ENCODE peak calls at places on chromosomes 12 and 14, in seven cellular contexts. A is A549, D is spleen, B is sigmoid colon, L is IMR-90, N is K562, J is transverse colon. S is an unnamed sample. For H3K4me1, the result is how much of the 10 kb centered on the place peaks cover.

GRCh38 chr12:77151030-77151429 is 85.7 kb upstream of the E2F7 start:
- DNase-seq in J (no peak), L (no peak), B (no peak), A (no peak), D (no peak), N (no peak), S (no peak)

GRCh38 chr14:67951529-67952120 is 132.0 kb downstream of the RAD51B start:
- DNase-seq in L (peak), B (no peak), N (no peak), A (no peak), D (no peak), J (no peak), S (no peak)

GRCh38 chr12:25482637-25483036 is 70.4 kb downstream of the LMNTD1 start:
- DNase-seq in B (no peak), D (no peak), N (no peak), A (no peak), J (no peak), L (no peak), S (no peak)

GRCh38 chr14:75399819-75400678 is 27.8 kb upstream of the JDP2 start:
- DNase-seq in L (no peak), B (peak), A (peak), N (no peak), J (peak), D (peak), S (peak)

GRCh38 chr12:42779186-42779859 is 189.8 kb upstream of the PRICKLE1 start:
- DNase-seq in J (no peak), L (peak), D (no peak), N (no peak), A (no peak), B (no peak), S (no peak)

GRCh38 chr12:53572134-53572758 is 53.9 kb downstream of the ATF7 start:
- DNase-seq in D (no peak), L (no peak), A (no peak), J (no peak), N (no peak), B (no peak), S (no peak)

GRCh38 chr12:122394626-122395194 is 27.8 kb downstream of the CLIP1 start:
- DNase-seq in D (no peak), L (no peak), A (no peak), B (no peak), J (no peak), N (no peak), S (peak)

GRCh38 chr12:128116537-128116936 is 150.4 kb upstream of the TMEM132C start:
- DNase-seq in L (no peak), A (no peak), N (no peak), B (no peak), J (no peak), D (no peak), S (no peak)

GRCh38 chr14:92408186-92408585 is 85.2 kb downstream of the SLC24A4 start:
- DNase-seq in A (no peak), B (no peak), D (no peak), N (no peak), L (peak), J (no peak), S (no peak)

GRCh38 chr12:13537623-13538022 is 341.1 kb downstream of the EMP1 start:
- DNase-seq in B (no peak), D (no peak), J (no peak), A (no peak), L (no peak), N (no peak), S (no peak)

GRCh38 chr12:121825041-121825523 is 21.3 kb downstream of the SETD1B start:
- DNase-seq in A (no peak), B (peak), L (no peak), D (no peak), N (no peak), J (no peak), S (no peak)

GRCh38 chr14:101120636-101121398 is 217.3 kb upstream of the RTL1 start:
- DNase-seq in J (peak), L (no peak), N (no peak), B (peak), A (no peak), D (peak), S (no peak)

GRCh38 chr12:78164154-78164553 is 333.5 kb downstream of the NAV3 start:
- DNase-seq in B (no peak), J (no peak), L (no peak), D (no peak), A (no peak), N (no peak), S (no peak)

GRCh38 chr12:31687101-31687527 is 27.6 kb downstream of the ETFBKMT start:
- DNase-seq in N (no peak), B (no peak), A (no peak), J (no peak), L (no peak), D (peak), S (no peak)

GRCh38 chr12:57101892-57102695 is 9.1 kb downstream of the STAT6 start:
- DNase-seq in L (peak), D (no peak), A (peak), N (peak), B (no peak), J (peak), S (peak)

GRCh38 chr12:75665216-75665615 is 153.8 kb upstream of the KRR1 start:
- DNase-seq in D (no peak), L (no peak), A (no peak), B (no peak), N (no peak), J (no peak), S (no peak)

GRCh38 chr12:52873513-52873831 is 24.7 kb upstream of the KRT78 start:
- DNase-seq in J (no peak), B (no peak), D (no peak), L (no peak), A (no peak), N (no peak), S (peak)

GRCh38 chr12:91224411-91224810 is 41.8 kb upstream of the DCN start:
- DNase-seq in N (no peak), J (no peak), L (no peak), D (no peak), A (no peak), B (no peak), S (no peak)

GRCh38 chr14:72845675-72846074 is 48.2 kb downstream of the DPF3 start:
- DNase-seq in B (no peak), J (no peak), N (no peak), D (no peak), L (no peak), A (no peak), S (no peak)

GRCh38 chr12:88998421-88998820 is 353.9 kb downstream of the DUSP6 start:
- DNase-seq in A (no peak), L (peak), D (no peak), N (no peak), J (no peak), B (no peak), S (no peak)

GRCh38 chr14:51095854-51096823 is 1.2 kb upstream of the TRIM9 start:
- DNase-seq in A (peak), D (no peak), B (peak), L (peak), J (peak), N (no peak), S (peak)

GRCh38 chr14:93076755-93077154 is 39.0 kb downstream of the ITPK1 start:
- DNase-seq in N (no peak), L (no peak), D (no peak), J (no peak), B (no peak), A (no peak), S (no peak)

GRCh38 chr12:80837342-80837978 is 100.3 kb downstream of the LIN7A start:
- DNase-seq in B (no peak), A (peak), N (no peak), J (no peak), L (peak), D (no peak), S (no peak)

GRCh38 chr14:92922155-92922735 is 705 bp upstream of the CHGA start:
- DNase-seq in N (no peak), L (no peak), A (no peak), B (no peak), J (no peak), D (no peak), S (no peak)

GRCh38 chr12:52247622-52248540 is 14.8 kb downstream of the KRT7 start:
- DNase-seq in B (peak), A (no peak), D (no peak), J (no peak), N (no peak), L (no peak), S (peak)

GRCh38 chr12:124764451-124764850 is 99.2 kb downstream of the SCARB1 start:
- DNase-seq in N (peak), D (no peak), A (no peak), L (peak), B (no peak), J (peak), S (peak)

GRCh38 chr12:54159140-54159539 is 29.6 kb downstream of the SMUG1 start:
- DNase-seq in L (no peak), B (no peak), J (no peak), D (no peak), A (no peak), N (peak), S (no peak)

GRCh38 chr14:49999216-49999761 is 106.4 kb downstream of the ARF6 start:
- DNase-seq in J (peak), B (peak), D (peak), N (peak), A (peak), L (peak), S (peak)

GRCh38 chr14:32565256-32565655 is 236.2 kb downstream of the AKAP6 start:
- DNase-seq in J (no peak), A (no peak), B (no peak), L (no peak), N (no peak), D (no peak), S (no peak)

GRCh38 chr12:121748571-121749265 is 36.2 kb downstream of the TMEM120B start:
- DNase-seq in D (no peak), A (peak), L (peak), N (peak), B (no peak), J (no peak), S (no peak)

GRCh38 chr12:56046027-56046780 is 4.5 kb downstream of the RPS26 start:
- DNase-seq in L (no peak), A (no peak), N (peak), B (no peak), J (no peak), D (peak), S (no peak)

GRCh38 chr14:106831322-106831720 is 1304.9 kb downstream of the TMEM121 start:
- DNase-seq in J (peak), N (peak), L (no peak), D (peak), A (no peak), B (no peak), S (no peak)

GRCh38 chr12:107564946-107565345 is 120.7 kb upstream of the PWP1 start:
- DNase-seq in J (no peak), A (no peak), B (no peak), D (no peak), N (peak), L (peak), S (no peak)

GRCh38 chr12:72207094-72207493 is 65.1 kb upstream of the TRHDE start:
- DNase-seq in D (no peak), B (no peak), J (no peak), N (no peak), A (no peak), L (no peak), S (no peak)

GRCh38 chr14:102785598-102785963 is 8.3 kb downstream of the TRAF3 start:
- DNase-seq in N (no peak), B (no peak), D (peak), A (no peak), L (no peak), J (no peak), S (no peak)

GRCh38 chr14:21735639-21736307 is 62.2 kb upstream of the OR4E1 start:
- DNase-seq in D (no peak), A (no peak), J (no peak), B (no peak), N (no peak), L (no peak), S (no peak)

GRCh38 chr12:106780010-106780625 is 5.6 kb downstream of the RIC8B start:
- DNase-seq in A (no peak), N (peak), B (no peak), L (peak), J (no peak), D (no peak), S (no peak)

GRCh38 chr12:65756956-65757511 is 67.2 kb upstream of the HMGA2 start:
- DNase-seq in D (no peak), A (no peak), L (peak), N (no peak), B (no peak), J (no peak), S (no peak)

GRCh38 chr12:94596596-94596995 is 53.8 kb downstream of the TMCC3 start:
- DNase-seq in B (no peak), D (no peak), J (no peak), N (no peak), A (no peak), L (peak), S (no peak)
- TF ChIP-seq POLR2A in B (no peak), D (no peak), J (no peak), N (no peak), A (no peak), L (no peak), S (no peak)

DNA sequence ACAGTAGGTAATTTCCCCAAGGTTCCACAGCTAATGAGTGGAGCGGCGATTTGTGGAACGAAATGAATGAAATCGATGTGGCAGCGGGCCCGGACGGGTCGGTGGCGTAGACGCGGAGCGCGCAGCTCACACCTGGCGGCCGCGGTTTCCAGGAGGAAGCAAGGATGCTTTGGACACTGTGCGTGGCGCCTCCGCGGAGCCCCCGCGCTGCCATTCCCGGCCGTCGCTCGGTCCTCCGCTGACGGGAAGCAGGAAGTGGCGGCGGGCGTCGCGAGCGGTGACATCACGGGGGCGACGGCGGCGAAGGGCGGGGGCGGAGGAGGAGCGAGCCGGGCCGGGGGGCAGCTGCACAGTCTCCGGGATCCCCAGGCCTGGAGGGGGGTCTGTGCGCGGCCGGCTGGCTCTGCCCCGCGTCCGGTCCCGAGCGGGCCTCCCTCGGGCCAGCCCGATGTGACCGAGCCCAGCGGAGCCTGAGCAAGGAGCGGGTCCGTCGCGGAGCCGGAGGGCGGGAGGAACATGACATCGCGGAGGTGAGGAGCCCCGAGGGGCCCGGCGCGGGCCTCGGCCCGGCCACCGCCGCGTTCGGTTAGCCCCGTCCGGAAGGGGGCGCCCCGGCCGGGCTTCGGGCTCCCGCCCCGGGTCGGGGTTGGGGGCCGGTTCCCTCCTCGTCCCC is at the start of gene PTPN11:
- DNase-seq in A (peak), J (peak), B (peak), L (peak), N (peak), D (peak), S (peak)
- H3K4me1 ChIP-seq in A (under half), J (under half), B (under half), L (under half), N (under half), D (half or more), S (half or more)

GRCh38 chr12:120584343-120585149 is 3.3 kb upstream of the POP5 start:
- DNase-seq in J (peak), A (peak), D (peak), L (no peak), N (peak), B (peak), S (peak)

GRCh38 chr12:120581998-120582397 is 796 bp upstream of the POP5 start:
- DNase-seq in J (no peak), B (no peak), L (peak), D (no peak), A (no peak), N (peak), S (no peak)

GRCh38 chr12:120583478-120584030 is 2.4 kb upstream of the POP5 start:
- DNase-seq in L (peak), B (peak), A (peak), D (peak), N (peak), J (peak), S (peak)

GRCh38 chr12:120579179-120579578 is 2.0 kb downstream of the POP5 start:
- DNase-seq in L (no peak), D (peak), A (no peak), N (peak), B (no peak), J (no peak), S (no peak)

GRCh38 chr12:120580787-120581723 is at the start of gene POP5:
- DNase-seq in N (peak), L (peak), J (peak), B (peak), A (peak), D (peak), S (peak)
- TF ChIP-seq POLR2A in N (peak), L (no peak), J (peak), B (peak), A (peak), D (no peak), S (peak)

GRCh38 chr14:64503184-64503433 is 529 bp downstream of the ZBTB25 start:
- DNase-seq in B (peak), A (no peak), L (no peak), J (no peak), N (no peak), D (no peak), S (no peak)

GRCh38 chr14:64504310-64504896 is at the start of gene ZBTB1:
- DNase-seq in B (peak), J (peak), A (peak), L (peak), D (peak), N (peak), S (peak)

GRCh38 chr14:64506751-64507150 is 2.2 kb downstream of the ZBTB1 start:
- DNase-seq in D (no peak), N (no peak), J (no peak), B (no peak), A (no peak), L (no peak), S (no peak)

GRCh38 chr14:64503434-64504309 is at the start of gene ZBTB25:
- DNase-seq in J (peak), D (peak), N (peak), A (peak), L (peak), B (peak), S (peak)

DNA sequence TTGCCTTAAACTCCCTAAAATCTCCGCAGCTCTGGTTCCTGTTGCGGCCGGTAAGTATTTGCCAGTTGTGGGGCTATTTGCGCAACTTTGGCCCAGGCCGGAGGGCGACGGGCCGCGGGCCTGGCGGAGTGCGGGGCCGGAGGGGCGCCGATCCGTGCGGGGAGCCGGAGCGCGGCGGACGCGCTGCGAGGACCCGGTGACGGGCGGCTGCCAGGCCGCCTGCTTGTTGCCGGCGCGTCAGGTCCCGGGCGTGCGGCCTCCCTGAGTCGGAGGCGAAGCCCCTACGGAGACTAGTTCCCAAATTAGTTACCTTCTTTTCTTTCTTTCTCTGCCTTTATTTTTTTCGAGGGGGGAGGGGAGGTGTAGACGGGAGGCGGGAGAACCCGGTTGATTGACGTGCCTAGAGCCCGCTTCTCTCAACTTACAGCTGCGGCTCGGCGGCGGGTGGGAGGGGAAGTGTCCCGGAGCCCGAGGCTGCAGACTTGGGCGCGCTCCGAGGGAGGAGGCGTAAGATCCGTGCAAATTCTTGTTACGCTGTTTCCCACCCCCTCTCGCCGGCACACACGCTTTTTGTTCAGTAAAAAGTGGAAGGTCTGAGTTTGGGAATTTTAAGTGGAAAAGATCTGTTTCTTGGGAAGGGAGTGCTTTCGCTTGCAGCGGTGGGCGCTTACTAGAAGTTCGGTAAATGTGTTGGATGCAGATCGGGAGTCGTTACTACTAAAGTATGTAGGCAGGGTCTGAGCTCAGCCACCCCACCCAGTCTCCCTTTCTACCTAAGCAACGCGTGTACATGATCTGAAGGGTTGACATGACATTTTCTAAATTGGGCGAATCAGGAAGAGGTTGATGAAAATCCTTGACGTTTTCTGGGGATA is 564 bp downstream of the ZBTB1 start:
- DNase-seq in B (peak), A (peak), J (peak), L (peak), D (peak), N (peak), S (peak)
- H3K4me1 ChIP-seq in B (half or more), A (half or more), J (half or more), L (under half), D (half or more), N (under half), S (half or more)

GRCh38 chr12:6335451-6336078 is 6.3 kb downstream of the TNFRSF1A start:
- DNase-seq in B (peak), J (peak), N (peak), D (peak), A (peak), L (peak), S (peak)
- TF ChIP-seq POLR2A in B (no peak), J (peak), N (no peak), D (no peak), A (peak), L (peak), S (peak)